ENCODE peak calls at places on chromosomes 13 and 19, in seven cellular contexts. M is NCI-H1105; T is amygdala; U is lower leg skin; Y is stimulated activated CD8-positive, alpha-beta memory T cell treated with anti-CD3 and anti-CD28 coated beads, Interleukin-4, amount 100 ng/mL, for 4 hours; P is NCI-H510A treated with DMSO at 0.1 percent for 48 hours; N is NCI-H748 treated with DMSO at 0.1 percent for 48 hours. K is an unnamed sample.
A peak's percentile ranks its signal among the peaks of the same experiment; 100 is the strongest.

GRCh38 chr13:21008026-21008425 is 53.4 kb downstream of the LATS2 start:
- DNase-seq in U (no peak), T (no peak), Y (no peak), P (no peak), N (no peak), M (no peak), K (no peak)

GRCh38 chr19:51024924-51025323 is 1.5 kb downstream of the KLK11 start:
- DNase-seq in P (peak; percentile 69), Y (no peak), U (no peak), N (peak; percentile 57), M (peak; percentile 33), T (no peak), K (peak; percentile 92)

GRCh38 chr19:2270157-2270571 is 11.8 kb downstream of the PEAK3 start:
- DNase-seq in Y (no peak), U (peak; percentile 62), P (no peak), M (no peak), N (no peak), T (peak; percentile 14), K (no peak)

GRCh38 chr19:23561341-23561740 is 125.7 kb downstream of the ZNF675 start:
- DNase-seq in P (no peak), Y (no peak), U (no peak), M (no peak), T (no peak), N (no peak), K (no peak)

GRCh38 chr19:48103922-48104321 is 6.7 kb downstream of the PLA2G4C start:
- DNase-seq in P (no peak), M (no peak), N (no peak), Y (no peak), U (no peak), T (no peak), K (no peak)

GRCh38 chr13:93309886-93310520 is 83.4 kb downstream of the GPC6 start:
- DNase-seq in Y (no peak), M (no peak), U (no peak), N (no peak), T (no peak), P (no peak), K (peak; percentile 29)

GRCh38 chr13:76890036-76890435 is 3.8 kb upstream of the KCTD12 start:
- DNase-seq in P (no peak), U (no peak), T (no peak), N (no peak), M (no peak), Y (no peak), K (no peak)

GRCh38 chr13:78679329-78679728 is 20.4 kb upstream of the OBI1 start:
- DNase-seq in T (no peak), Y (no peak), U (no peak), M (no peak), N (no peak), P (no peak), K (no peak)

GRCh38 chr13:52906122-52906903 is 57.9 kb upstream of the PCDH8 start:
- DNase-seq in Y (no peak), M (no peak), N (no peak), T (no peak), P (no peak), U (no peak), K (no peak)

GRCh38 chr19:58361900-58362271 is 665 bp downstream of the ZNF497 start:
- DNase-seq in M (no peak), N (no peak), U (peak; percentile 41), T (no peak), Y (no peak), P (peak; percentile 44), K (peak; percentile 25)

GRCh38 chr19:35327642-35328041 is 1.3 kb upstream of the CD22 start:
- DNase-seq in T (no peak), P (no peak), M (no peak), Y (no peak), N (no peak), U (no peak), K (no peak)

GRCh38 chr19:12126707-12127106 is 13.4 kb downstream of the ZNF20 start:
- DNase-seq in M (no peak), U (no peak), P (no peak), T (no peak), Y (no peak), N (no peak), K (no peak)

GRCh38 chr19:18290250-18291018 is 9.0 kb upstream of the JUND start:
- DNase-seq in Y (peak; percentile 59), P (no peak), N (no peak), T (no peak), M (no peak), U (no peak), K (no peak)

GRCh38 chr19:31555634-31556215 is 206.5 kb upstream of the TSHZ3 start:
- DNase-seq in N (no peak), P (no peak), M (no peak), Y (no peak), U (no peak), T (no peak), K (no peak)

GRCh38 chr19:48489608-48490216 is 20.5 kb downstream of the CYTH2 start:
- DNase-seq in P (peak; percentile 73), Y (peak; percentile 69), U (no peak), M (peak; percentile 59), T (no peak), N (peak; percentile 62), K (peak; percentile 23)

GRCh38 chr19:3668331-3669133 is 31.7 kb downstream of the PIP5K1C start:
- DNase-seq in M (no peak), T (no peak), N (no peak), Y (no peak), P (no peak), U (no peak), K (no peak)

GRCh38 chr19:30227661-30228112 is 144.5 kb upstream of the ZNF536 start:
- DNase-seq in P (no peak), T (peak; percentile 60), M (peak; percentile 78), N (peak; percentile 61), Y (no peak), U (peak; percentile 19), K (no peak)

GRCh38 chr13:98293103-98293502 is 116.0 kb upstream of the RNF113B start:
- DNase-seq in P (peak; percentile 36), M (no peak), N (peak; percentile 82), Y (no peak), U (no peak), T (no peak), K (no peak)

GRCh38 chr19:7292950-7293794 is 1.0 kb downstream of the INSR start:
- DNase-seq in N (no peak), U (no peak), Y (no peak), P (no peak), M (no peak), T (peak; percentile 4), K (no peak)

GRCh38 chr13:26909515-26909914 is 148.9 kb upstream of the GPR12 start:
- DNase-seq in T (no peak), M (no peak), N (no peak), U (no peak), Y (no peak), P (no peak), K (no peak)

GRCh38 chr19:9872618-9873242 is 37.6 kb downstream of the PIN1 start:
- DNase-seq in Y (no peak), U (no peak), P (no peak), T (no peak), M (no peak), N (no peak), K (no peak)

GRCh38 chr13:113034451-113035208 is 65.6 kb downstream of the MCF2L start:
- DNase-seq in P (no peak), U (peak; percentile 47), Y (no peak), T (no peak), N (peak; percentile 7), M (peak; percentile 13), K (no peak)

GRCh38 chr13:49976314-49977258 is 20.3 kb upstream of the TRIM13 start:
- DNase-seq in Y (peak; percentile 66), M (peak; percentile 35), U (peak; percentile 37), P (peak; percentile 66), T (peak; percentile 0), N (peak; percentile 66), K (peak; percentile 14)

GRCh38 chr13:79530270-79530669 is 49.3 kb downstream of the NDFIP2 start:
- DNase-seq in T (no peak), N (no peak), Y (no peak), U (no peak), P (no peak), M (no peak), K (no peak)

GRCh38 chr13:60511637-60512036 is 114.6 kb downstream of the TDRD3 start:
- DNase-seq in T (no peak), P (no peak), Y (no peak), M (no peak), N (no peak), U (no peak), K (no peak)

GRCh38 chr19:46303702-46304397 is 7.0 kb downstream of the HIF3A start:
- DNase-seq in Y (no peak), P (no peak), U (peak; percentile 50), N (no peak), M (no peak), T (no peak), K (no peak)

GRCh38 chr19:1864480-1865171 is 1.2 kb upstream of the KLF16 start:
- DNase-seq in M (no peak), T (peak; percentile 39), Y (no peak), N (no peak), U (no peak), P (peak; percentile 32), K (no peak)

GRCh38 chr19:48746738-48747575 is at the start of gene IZUMO1:
- DNase-seq in P (no peak), T (peak; percentile 74), M (no peak), Y (no peak), U (no peak), N (no peak), K (no peak)